ENCODE peak calls at places on chromosomes 7 and 10, in five cellular contexts. V is fibroblast of mammary gland, C is nephron progenitor cell, P is GM12891, S is NCI-H1105 treated with DMSO at 0.1 percent for 48 hours. R is an unnamed sample.

GRCh38 chr10:65701168-65701776 is 1224.6 kb upstream of the LRRTM3 start:
- DNase-seq in C (no peak), V (no peak), P (no peak), S (no peak), R (no peak)

GRCh38 chr7:28957064-28957821 is 887 bp downstream of the TRIL start:
- DNase-seq in C (peak; percentile 51), P (peak; percentile 17), V (no peak), S (no peak), R (no peak)

GRCh38 chr7:99504281-99504602 is 220 bp upstream of the ZKSCAN5 start:
- DNase-seq in V (no peak), P (no peak), S (no peak), C (peak; percentile 99), R (no peak)

GRCh38 chr7:36390199-36391090 is 783 bp downstream of the ANLN start:
- DNase-seq in P (no peak), C (peak; percentile 85), S (peak; percentile 85), V (peak; percentile 83), R (no peak)

GRCh38 chr7:28608766-28609165 is 196.4 kb downstream of the CREB5 start:
- DNase-seq in C (no peak), P (no peak), V (peak; percentile 89), S (no peak), R (no peak)

GRCh38 chr7:66522518-66522917 is 106.2 kb upstream of the KCTD7 start:
- DNase-seq in C (no peak), P (no peak), S (peak; percentile 19), V (peak; percentile 12), R (no peak)

GRCh38 chr10:103653581-103654020 is 160.1 kb downstream of the NEURL1 start:
- DNase-seq in C (no peak), V (no peak), P (no peak), S (peak; percentile 82), R (no peak)

GRCh38 chr7:42347616-42348015 is 110.6 kb upstream of the GLI3 start:
- DNase-seq in S (no peak), V (no peak), C (no peak), P (no peak), R (no peak)

GRCh38 chr10:681670-682318 is 7.7 kb downstream of the DIP2C start:
- DNase-seq in P (no peak), V (peak; percentile 75), S (no peak), C (no peak), R (no peak)

GRCh38 chr7:117119192-117119924 is 166.1 kb downstream of the ST7 start:
- DNase-seq in C (peak; percentile 86), P (no peak), S (peak; percentile 78), V (peak; percentile 81), R (peak; percentile 46)

GRCh38 chr7:68512466-68512865 is 1085.8 kb upstream of the AUTS2 start:
- DNase-seq in S (no peak), V (no peak), P (no peak), C (no peak), R (no peak)

GRCh38 chr7:69367785-69368184 is 230.5 kb upstream of the AUTS2 start:
- DNase-seq in C (no peak), P (no peak), S (no peak), V (peak; percentile 94), R (no peak)

GRCh38 chr7:124497209-124497608 is 268.4 kb downstream of the GPR37 start:
- DNase-seq in V (no peak), S (peak; percentile 88), C (no peak), P (no peak), R (no peak)

GRCh38 chr10:113096111-113097045 is 146.3 kb downstream of the TCF7L2 start:
- DNase-seq in P (no peak), V (no peak), C (no peak), S (no peak), R (no peak)

R was measured in GM12864.